ENCODE peak calls at places on chromosomes 16 and 17, in five cellular contexts. S, W, G, R and J are unnamed samples.

GRCh38 chr17:56744721-56745120 is 89.0 kb downstream of the C17orf67 start:
- DNase-seq in W (no peak), G (no peak), R (no peak), S (no peak), J (no peak)

GRCh38 chr17:76371656-76372628 is 12.5 kb upstream of the SPHK1 start:
- DNase-seq in S (peak; percentile 92), R (no peak), W (no peak), G (no peak), J (peak; percentile 99)

GRCh38 chr16:84794626-84795025 is 25.2 kb upstream of the CRISPLD2 start:
- DNase-seq in R (no peak), W (no peak), G (no peak), S (no peak), J (no peak)

GRCh38 chr16:81469710-81470481 is 25.3 kb downstream of the CMIP start:
- DNase-seq in G (no peak), R (no peak), W (no peak), S (no peak), J (no peak)

GRCh38 chr16:79417465-79418093 is 183.0 kb downstream of the MAF start:
- DNase-seq in S (no peak), W (no peak), R (no peak), G (no peak), J (no peak)

GRCh38 chr16:64162613-64163375 is 959.1 kb downstream of the CDH11 start:
- DNase-seq in R (no peak), W (no peak), G (no peak), S (no peak), J (no peak)

GRCh38 chr17:56819431-56820145 is 14.1 kb downstream of the C17orf67 start:
- DNase-seq in G (peak; percentile 78), S (peak; percentile 79), W (peak; percentile 45), R (peak; percentile 85), J (peak; percentile 72)

GRCh38 chr17:72233981-72234380 is 113.2 kb downstream of the SOX9 start:
- DNase-seq in R (no peak), W (no peak), G (no peak), S (no peak), J (no peak)

GRCh38 chr17:32191306-32191705 is 49.0 kb downstream of the RHOT1 start:
- DNase-seq in R (no peak), W (no peak), S (no peak), G (no peak), J (peak; percentile 37)

GRCh38 chr17:82924812-82925211 is 85.0 kb upstream of the ZNF750 start:
- DNase-seq in R (no peak), S (no peak), G (no peak), W (no peak), J (peak; percentile 7)

GRCh38 chr17:45106582-45106981 is 25.7 kb downstream of the PLCD3 start:
- DNase-seq in S (no peak), W (no peak), R (no peak), G (no peak), J (no peak)

GRCh38 chr17:63995626-63996025 is 2.5 kb upstream of the PRR29 start:
- DNase-seq in R (no peak), G (no peak), S (no peak), W (no peak), J (no peak)

GRCh38 chr16:68596266-68596665 is 48.8 kb upstream of the CDH3 start:
- DNase-seq in G (no peak), W (no peak), S (no peak), R (no peak), J (no peak)

GRCh38 chr16:85321856-85322271 is 209.6 kb upstream of the CIBAR2 start:
- DNase-seq in R (no peak), S (peak; percentile 81), G (peak; percentile 98), W (no peak), J (no peak)

GRCh38 chr17:78939615-78940014 is 14.4 kb upstream of the TIMP2 start:
- DNase-seq in W (no peak), G (no peak), S (no peak), R (no peak), J (no peak)

GRCh38 chr17:45646288-45646988 is 137.7 kb upstream of the CRHR1 start:
- DNase-seq in S (no peak), G (no peak), R (no peak), W (no peak), J (no peak)

GRCh38 chr17:30990458-30990857 is 19.6 kb downstream of the RNF135 start:
- DNase-seq in R (no peak), W (no peak), S (no peak), G (no peak), J (no peak)

GRCh38 chr17:46063239-46063638 is 64.2 kb downstream of the STH start:
- DNase-seq in R (no peak), G (no peak), W (no peak), S (peak; percentile 81), J (peak; percentile 85)

GRCh38 chr17:75535119-75535537 is 9.6 kb downstream of the LLGL2 start:
- DNase-seq in G (no peak), W (no peak), S (no peak), R (no peak), J (no peak)

GRCh38 chr17:59330314-59330942 is 1.0 kb upstream of the YPEL2 start:
- DNase-seq in G (peak; percentile 77), S (peak; percentile 93), W (no peak), R (peak; percentile 19), J (peak; percentile 34)

GRCh38 chr16:51416921-51417320 is 265.9 kb upstream of the SALL1 start:
- DNase-seq in G (no peak), R (no peak), S (no peak), W (no peak), J (no peak)

GRCh38 chr17:55577687-55578086 is 66.4 kb upstream of the SMIM36 start:
- DNase-seq in S (no peak), W (no peak), G (no peak), R (no peak), J (no peak)

GRCh38 chr17:42686520-42687137 is 4.3 kb downstream of the CNTNAP1 start:
- DNase-seq in W (no peak), S (no peak), G (no peak), R (no peak), J (no peak)

GRCh38 chr16:8858994-8859912 is 9.6 kb downstream of the CARHSP1 start:
- DNase-seq in G (no peak), S (no peak), R (no peak), W (no peak), J (no peak)

GRCh38 chr17:21215935-21216334 is 2.0 kb upstream of the TMEM11 start:
- DNase-seq in G (no peak), S (no peak), W (no peak), R (no peak), J (peak; percentile 84)

GRCh38 chr17:65102788-65103187 is 34.4 kb upstream of the RGS9 start:
- DNase-seq in G (no peak), R (no peak), W (no peak), S (peak; percentile 42), J (no peak)

GRCh38 chr17:40075216-40076100 is 12.7 kb downstream of the THRA start:
- DNase-seq in S (peak; percentile 67), R (peak; percentile 87), G (peak; percentile 83), W (no peak), J (peak; percentile 30)

GRCh38 chr17:47687748-47688147 is 6.2 kb upstream of the TBKBP1 start:
- DNase-seq in W (no peak), R (peak; percentile 42), G (no peak), S (peak; percentile 69), J (no peak)

GRCh38 chr17:75827291-75828050 is 16.7 kb downstream of the UNC13D start:
- DNase-seq in S (no peak), W (peak; percentile 26), R (peak; percentile 91), G (peak; percentile 78), J (no peak)

GRCh38 chr16:24610421-24610765 is 71.0 kb downstream of the RBBP6 start:
- DNase-seq in G (no peak), S (peak; percentile 2), W (peak; percentile 1), R (peak; percentile 45), J (peak; percentile 12)

GRCh38 chr17:19354123-19354522 is 8.4 kb downstream of the B9D1 start:
- DNase-seq in G (no peak), R (no peak), S (peak; percentile 76), W (no peak), J (peak; percentile 77)

GRCh38 chr16:86362155-86362849 is 148.0 kb upstream of the FOXF1 start:
- DNase-seq in G (no peak), S (no peak), W (no peak), R (no peak), J (no peak)

GRCh38 chr17:14717849-14718248 is 417.0 kb downstream of the HS3ST3B1 start:
- DNase-seq in W (no peak), R (no peak), S (no peak), G (no peak), J (no peak)

GRCh38 chr17:66548158-66548557 is 245.7 kb downstream of the PRKCA start:
- DNase-seq in R (no peak), W (no peak), S (no peak), G (no peak), J (no peak)

GRCh38 chr17:17570207-17570797 is 21.2 kb downstream of the PEMT start:
- DNase-seq in S (no peak), R (peak; percentile 60), G (peak; percentile 66), W (no peak), J (no peak)

GRCh38 chr17:32142038-32142856 is at the start of gene RHOT1:
- DNase-seq in R (peak; percentile 76), G (peak; percentile 78), W (peak; percentile 70), S (peak; percentile 89), J (peak; percentile 78)

GRCh38 chr17:59505610-59506276 is 59.7 kb upstream of the DHX40 start:
- DNase-seq in W (no peak), S (peak; percentile 85), R (no peak), G (no peak), J (peak; percentile 65)

GRCh38 chr16:84545114-84545737 is 40.8 kb upstream of the MEAK7 start:
- DNase-seq in G (no peak), R (no peak), W (no peak), S (no peak), J (no peak)